ENCODE peak calls at places on chromosomes 12 and 14, in ten cellular contexts. R is GM03348; L is NCI-H1436 treated with DMSO at 0.1 percent for 48 hours; W is neural progenitor cell; Z is lower lobe of right lung; C is activated effector memory CD4-positive, alpha-beta T cell treated with Interleukin-2 at 50 U/mL for 16 hours; Q is stimulated activated CD8-positive, alpha-beta memory T cell treated with anti-CD3 and anti-CD28 coated beads, Interleukin-4, amount 100 ng/mL, for 48 hours; H is pons; V is activated naive CD8-positive, alpha-beta T cell treated with anti-CD3 and anti-CD28 coated beads for 36 hours; P is mesothelial cell of epicardium. D is an unnamed sample.

GRCh38 chr14:75182820-75183219 is 6.4 kb upstream of the TMED10 start:
- DNase-seq in R (peak), L (no peak), W (no peak), Z (no peak), C (no peak), Q (no peak), H (no peak), V (no peak), P (no peak), D (no peak)

GRCh38 chr12:82874935-82875334 is 188.2 kb downstream of the TMTC2 start:
- DNase-seq in R (no peak), L (no peak), W (no peak), Z (no peak), C (no peak), Q (no peak), H (peak), V (no peak), P (no peak), D (no peak)

GRCh38 chr14:46571970-46572369 is 79.6 kb downstream of the RPL10L start:
- DNase-seq in R (no peak), L (no peak), W (no peak), Z (no peak), C (no peak), Q (no peak), H (no peak), V (no peak), P (no peak), D (no peak)

GRCh38 chr14:106308839-106309389 is 782.5 kb downstream of the TMEM121 start:
- DNase-seq in R (no peak), L (no peak), W (peak), Z (peak), C (peak), Q (peak), H (no peak), V (peak), P (no peak), D (no peak)

GRCh38 chr12:92141585-92142244 is 3.9 kb downstream of the BTG1 start:
- DNase-seq in R (no peak), L (no peak), W (no peak), Z (no peak), C (no peak), Q (no peak), H (peak), V (no peak), P (no peak), D (no peak)

GRCh38 chr12:46891306-46891705 is 65.5 kb upstream of the SLC38A4 start:
- DNase-seq in R (peak), L (no peak), W (no peak), Z (no peak), C (no peak), Q (no peak), H (no peak), V (no peak), P (no peak), D (no peak)

GRCh38 chr14:94481468-94482131 is 5.6 kb upstream of the SERPINA9 start:
- DNase-seq in R (peak), L (no peak), W (no peak), Z (no peak), C (no peak), Q (peak), H (no peak), V (no peak), P (no peak), D (no peak)

GRCh38 chr12:47388712-47389111 is 309.0 kb upstream of the AMIGO2 start:
- DNase-seq in R (no peak), L (no peak), W (no peak), Z (no peak), C (no peak), Q (no peak), H (no peak), V (no peak), P (no peak), D (no peak)

GRCh38 chr14:73269729-73270651 is 32.7 kb downstream of the PAPLN start:
- DNase-seq in R (peak), L (no peak), W (peak), Z (peak), C (no peak), Q (peak), H (no peak), V (peak), P (no peak), D (no peak)

GRCh38 chr14:103347091-103347815 is 13.2 kb downstream of the EIF5 start:
- DNase-seq in R (no peak), L (no peak), W (no peak), Z (no peak), C (no peak), Q (no peak), H (no peak), V (no peak), P (no peak), D (no peak)

GRCh38 chr14:55706341-55706684 is 126.3 kb downstream of the KTN1 start:
- DNase-seq in R (no peak), L (no peak), W (no peak), Z (no peak), C (no peak), Q (no peak), H (no peak), V (no peak), P (no peak), D (no peak)

GRCh38 chr14:76917759-76918175 is 91.6 kb downstream of the LRRC74A start:
- DNase-seq in R (no peak), L (peak), W (no peak), Z (peak), C (no peak), Q (no peak), H (peak), V (no peak), P (no peak), D (no peak)

GRCh38 chr14:89543420-89543790 is 126.4 kb upstream of the FOXN3 start:
- DNase-seq in R (no peak), L (no peak), W (peak), Z (no peak), C (no peak), Q (no peak), H (peak), V (no peak), P (no peak), D (no peak)

GRCh38 chr12:112046003-112046402 is 32.8 kb downstream of the ERP29 start:
- DNase-seq in R (no peak), L (no peak), W (no peak), Z (no peak), C (no peak), Q (no peak), H (no peak), V (no peak), P (no peak), D (no peak)